ENCODE peak calls at places on chromosome 22, in ten cellular contexts. One of them, this sample, is unnamed.

GRCh38 chr22:21947040-21948014 is 5.3 kb downstream of the PPM1F start:
- DNase-seq in NCI-H524: peak; percentile 30
- DNase-seq in activated CD4-positive, alpha-beta T cell treated with anti-CD3 and anti-CD28 coated beads, Interleukin-2, amount 50 U/mL, for 48 hours: no peak
- DNase-seq in NCI-H774: no peak
- DNase-seq in GM12865: no peak
- DNase-seq in left kidney: peak; percentile 49
- DNase-seq in iris pigment epithelial cell: peak; percentile 66
- DNase-seq in prostate gland: no peak
- DNase-seq in SW480: no peak
- DNase-seq in NCI-H1694 treated with DMSO at 0.1 percent for 48 hours: peak; percentile 6
- DNase-seq in this sample: no peak

GRCh38 chr22:38074181-38075104 is 9.5 kb downstream of the SLC16A8 start:
- DNase-seq in NCI-H524: no peak
- DNase-seq in activated CD4-positive, alpha-beta T cell treated with anti-CD3 and anti-CD28 coated beads, Interleukin-2, amount 50 U/mL, for 48 hours: no peak
- DNase-seq in NCI-H774: no peak
- DNase-seq in GM12865: no peak
- DNase-seq in left kidney: peak; percentile 75
- DNase-seq in iris pigment epithelial cell: peak; percentile 28
- DNase-seq in prostate gland: no peak
- DNase-seq in SW480: no peak
- DNase-seq in NCI-H1694 treated with DMSO at 0.1 percent for 48 hours: no peak
- DNase-seq in this sample: no peak

GRCh38 chr22:38840129-38840528 is 3.7 kb downstream of the NPTXR start:
- DNase-seq in NCI-H524: no peak
- DNase-seq in activated CD4-positive, alpha-beta T cell treated with anti-CD3 and anti-CD28 coated beads, Interleukin-2, amount 50 U/mL, for 48 hours: no peak
- DNase-seq in NCI-H774: no peak
- DNase-seq in GM12865: no peak
- DNase-seq in left kidney: no peak
- DNase-seq in iris pigment epithelial cell: no peak
- DNase-seq in prostate gland: no peak
- DNase-seq in SW480: no peak
- DNase-seq in NCI-H1694 treated with DMSO at 0.1 percent for 48 hours: no peak
- DNase-seq in this sample: no peak

GRCh38 chr22:43213066-43213465 is 26.1 kb upstream of the TTLL12 start:
- DNase-seq in NCI-H524: no peak
- DNase-seq in activated CD4-positive, alpha-beta T cell treated with anti-CD3 and anti-CD28 coated beads, Interleukin-2, amount 50 U/mL, for 48 hours: no peak
- DNase-seq in NCI-H774: no peak
- DNase-seq in GM12865: no peak
- DNase-seq in left kidney: peak; percentile 73
- DNase-seq in iris pigment epithelial cell: no peak
- DNase-seq in prostate gland: no peak
- DNase-seq in SW480: no peak
- DNase-seq in NCI-H1694 treated with DMSO at 0.1 percent for 48 hours: no peak
- DNase-seq in this sample: no peak

GRCh38 chr22:46287873-46288751 is 8.6 kb upstream of the GTSE1 start:
- DNase-seq in NCI-H524: no peak
- DNase-seq in activated CD4-positive, alpha-beta T cell treated with anti-CD3 and anti-CD28 coated beads, Interleukin-2, amount 50 U/mL, for 48 hours: peak; percentile 31
- DNase-seq in NCI-H774: no peak
- DNase-seq in GM12865: peak; percentile 89
- DNase-seq in left kidney: no peak
- DNase-seq in iris pigment epithelial cell: no peak
- DNase-seq in prostate gland: no peak
- DNase-seq in SW480: no peak
- DNase-seq in NCI-H1694 treated with DMSO at 0.1 percent for 48 hours: no peak
- DNase-seq in this sample: no peak

GRCh38 chr22:47434336-47435203 is 672.1 kb downstream of the TBC1D22A start:
- DNase-seq in NCI-H524: peak; percentile 25
- DNase-seq in activated CD4-positive, alpha-beta T cell treated with anti-CD3 and anti-CD28 coated beads, Interleukin-2, amount 50 U/mL, for 48 hours: no peak
- DNase-seq in NCI-H774: no peak
- DNase-seq in GM12865: no peak
- DNase-seq in left kidney: no peak
- DNase-seq in iris pigment epithelial cell: no peak
- DNase-seq in prostate gland: no peak
- DNase-seq in SW480: no peak
- DNase-seq in NCI-H1694 treated with DMSO at 0.1 percent for 48 hours: no peak
- DNase-seq in this sample: peak; percentile 35

GRCh38 chr22:22201185-22201924 is 43.2 kb upstream of the VPREB1 start:
- DNase-seq in NCI-H524: peak; percentile 81
- DNase-seq in activated CD4-positive, alpha-beta T cell treated with anti-CD3 and anti-CD28 coated beads, Interleukin-2, amount 50 U/mL, for 48 hours: peak; percentile 78
- DNase-seq in NCI-H774: no peak
- DNase-seq in GM12865: peak; percentile 75
- DNase-seq in left kidney: peak; percentile 72
- DNase-seq in iris pigment epithelial cell: peak; percentile 48
- DNase-seq in prostate gland: no peak
- DNase-seq in SW480: peak; percentile 36
- DNase-seq in NCI-H1694 treated with DMSO at 0.1 percent for 48 hours: peak; percentile 39
- DNase-seq in this sample: peak; percentile 86

GRCh38 chr22:48920776-48921241 is 906.9 kb downstream of the BRD1 start:
- DNase-seq in NCI-H524: no peak
- DNase-seq in activated CD4-positive, alpha-beta T cell treated with anti-CD3 and anti-CD28 coated beads, Interleukin-2, amount 50 U/mL, for 48 hours: no peak
- DNase-seq in NCI-H774: no peak
- DNase-seq in GM12865: no peak
- DNase-seq in left kidney: no peak
- DNase-seq in iris pigment epithelial cell: no peak
- DNase-seq in prostate gland: no peak
- DNase-seq in SW480: no peak
- DNase-seq in NCI-H1694 treated with DMSO at 0.1 percent for 48 hours: no peak
- DNase-seq in this sample: no peak

GRCh38 chr22:36816635-36817428 is at the start of gene PVALB:
- DNase-seq in NCI-H524: peak; percentile 62
- DNase-seq in activated CD4-positive, alpha-beta T cell treated with anti-CD3 and anti-CD28 coated beads, Interleukin-2, amount 50 U/mL, for 48 hours: no peak
- DNase-seq in NCI-H774: peak; percentile 5
- DNase-seq in GM12865: no peak
- DNase-seq in left kidney: peak; percentile 80
- DNase-seq in iris pigment epithelial cell: peak; percentile 52
- DNase-seq in prostate gland: no peak
- DNase-seq in SW480: no peak
- DNase-seq in NCI-H1694 treated with DMSO at 0.1 percent for 48 hours: no peak
- DNase-seq in this sample: peak; percentile 1

GRCh38 chr22:43493297-43493696 is 81.5 kb downstream of the MPPED1 start:
- DNase-seq in NCI-H524: no peak
- DNase-seq in activated CD4-positive, alpha-beta T cell treated with anti-CD3 and anti-CD28 coated beads, Interleukin-2, amount 50 U/mL, for 48 hours: no peak
- DNase-seq in NCI-H774: no peak
- DNase-seq in GM12865: no peak
- DNase-seq in left kidney: no peak
- DNase-seq in iris pigment epithelial cell: no peak
- DNase-seq in prostate gland: no peak
- DNase-seq in SW480: no peak
- DNase-seq in NCI-H1694 treated with DMSO at 0.1 percent for 48 hours: no peak
- DNase-seq in this sample: no peak

GRCh38 chr22:46563381-46564083 is 26.1 kb upstream of the CELSR1 start:
- DNase-seq in NCI-H524: peak; percentile 97
- DNase-seq in activated CD4-positive, alpha-beta T cell treated with anti-CD3 and anti-CD28 coated beads, Interleukin-2, amount 50 U/mL, for 48 hours: peak; percentile 90
- DNase-seq in NCI-H774: peak; percentile 10
- DNase-seq in GM12865: peak; percentile 81
- DNase-seq in left kidney: peak; percentile 86
- DNase-seq in iris pigment epithelial cell: peak; percentile 43
- DNase-seq in prostate gland: peak; percentile 61
- DNase-seq in SW480: peak; percentile 74
- DNase-seq in NCI-H1694 treated with DMSO at 0.1 percent for 48 hours: peak; percentile 93
- DNase-seq in this sample: peak; percentile 85

GRCh38 chr22:38982008-38982927 is at the start of gene APOBEC3B:
- DNase-seq in NCI-H524: no peak
- DNase-seq in activated CD4-positive, alpha-beta T cell treated with anti-CD3 and anti-CD28 coated beads, Interleukin-2, amount 50 U/mL, for 48 hours: peak; percentile 69
- DNase-seq in NCI-H774: no peak
- DNase-seq in GM12865: peak; percentile 96
- DNase-seq in left kidney: peak; percentile 88
- DNase-seq in iris pigment epithelial cell: peak; percentile 96
- DNase-seq in prostate gland: peak; percentile 88
- DNase-seq in SW480: peak; percentile 96
- DNase-seq in NCI-H1694 treated with DMSO at 0.1 percent for 48 hours: no peak
- DNase-seq in this sample: peak; percentile 97

GRCh38 chr22:22536916-22537315 is 16.8 kb upstream of the ZNF280A start:
- DNase-seq in NCI-H524: no peak
- DNase-seq in activated CD4-positive, alpha-beta T cell treated with anti-CD3 and anti-CD28 coated beads, Interleukin-2, amount 50 U/mL, for 48 hours: no peak
- DNase-seq in NCI-H774: no peak
- DNase-seq in GM12865: no peak
- DNase-seq in left kidney: no peak
- DNase-seq in iris pigment epithelial cell: no peak
- DNase-seq in prostate gland: no peak
- DNase-seq in SW480: no peak
- DNase-seq in NCI-H1694 treated with DMSO at 0.1 percent for 48 hours: no peak
- DNase-seq in this sample: no peak

GRCh38 chr22:17692841-17693240 is 54.3 kb downstream of the BCL2L13 start:
- DNase-seq in NCI-H524: no peak
- DNase-seq in activated CD4-positive, alpha-beta T cell treated with anti-CD3 and anti-CD28 coated beads, Interleukin-2, amount 50 U/mL, for 48 hours: no peak
- DNase-seq in NCI-H774: no peak
- DNase-seq in GM12865: no peak
- DNase-seq in left kidney: no peak
- DNase-seq in iris pigment epithelial cell: no peak
- DNase-seq in prostate gland: no peak
- DNase-seq in SW480: no peak
- DNase-seq in NCI-H1694 treated with DMSO at 0.1 percent for 48 hours: no peak
- DNase-seq in this sample: no peak

GRCh38 chr22:47276219-47276843 is 513.9 kb downstream of the TBC1D22A start:
- DNase-seq in NCI-H524: no peak
- DNase-seq in activated CD4-positive, alpha-beta T cell treated with anti-CD3 and anti-CD28 coated beads, Interleukin-2, amount 50 U/mL, for 48 hours: no peak
- DNase-seq in NCI-H774: no peak
- DNase-seq in GM12865: no peak
- DNase-seq in left kidney: no peak
- DNase-seq in iris pigment epithelial cell: no peak
- DNase-seq in prostate gland: no peak
- DNase-seq in SW480: no peak
- DNase-seq in NCI-H1694 treated with DMSO at 0.1 percent for 48 hours: no peak
- DNase-seq in this sample: peak; percentile 18

GRCh38 chr22:43031617-43032016 is 16.7 kb upstream of the PACSIN2 start:
- DNase-seq in NCI-H524: no peak
- DNase-seq in activated CD4-positive, alpha-beta T cell treated with anti-CD3 and anti-CD28 coated beads, Interleukin-2, amount 50 U/mL, for 48 hours: no peak
- DNase-seq in NCI-H774: no peak
- DNase-seq in GM12865: no peak
- DNase-seq in left kidney: no peak
- DNase-seq in iris pigment epithelial cell: no peak
- DNase-seq in prostate gland: no peak
- DNase-seq in SW480: no peak
- DNase-seq in NCI-H1694 treated with DMSO at 0.1 percent for 48 hours: no peak
- DNase-seq in this sample: no peak

GRCh38 chr22:22465782-22466181 is 42.8 kb downstream of the ZNF280B start:
- DNase-seq in NCI-H524: no peak
- DNase-seq in activated CD4-positive, alpha-beta T cell treated with anti-CD3 and anti-CD28 coated beads, Interleukin-2, amount 50 U/mL, for 48 hours: no peak
- DNase-seq in NCI-H774: no peak
- DNase-seq in GM12865: no peak
- DNase-seq in left kidney: no peak
- DNase-seq in iris pigment epithelial cell: peak; percentile 28
- DNase-seq in prostate gland: no peak
- DNase-seq in SW480: no peak
- DNase-seq in NCI-H1694 treated with DMSO at 0.1 percent for 48 hours: no peak
- DNase-seq in this sample: no peak

GRCh38 chr22:35629406-35630234 is 12.5 kb upstream of the MB start:
- DNase-seq in NCI-H524: no peak
- DNase-seq in activated CD4-positive, alpha-beta T cell treated with anti-CD3 and anti-CD28 coated beads, Interleukin-2, amount 50 U/mL, for 48 hours: peak; percentile 74
- DNase-seq in NCI-H774: no peak
- DNase-seq in GM12865: peak; percentile 89
- DNase-seq in left kidney: peak; percentile 39
- DNase-seq in iris pigment epithelial cell: peak; percentile 98
- DNase-seq in prostate gland: no peak
- DNase-seq in SW480: peak; percentile 88
- DNase-seq in NCI-H1694 treated with DMSO at 0.1 percent for 48 hours: no peak
- DNase-seq in this sample: no peak

GRCh38 chr22:30386608-30386959 is 627 bp downstream of the RNF215 start:
- DNase-seq in NCI-H524: no peak
- DNase-seq in activated CD4-positive, alpha-beta T cell treated with anti-CD3 and anti-CD28 coated beads, Interleukin-2, amount 50 U/mL, for 48 hours: no peak
- DNase-seq in NCI-H774: no peak
- DNase-seq in GM12865: no peak
- DNase-seq in left kidney: no peak
- DNase-seq in iris pigment epithelial cell: no peak
- DNase-seq in prostate gland: no peak
- DNase-seq in SW480: no peak
- DNase-seq in NCI-H1694 treated with DMSO at 0.1 percent for 48 hours: no peak
- DNase-seq in this sample: no peak

GRCh38 chr22:47171441-47172221 is 409.2 kb downstream of the TBC1D22A start:
- DNase-seq in NCI-H524: no peak
- DNase-seq in activated CD4-positive, alpha-beta T cell treated with anti-CD3 and anti-CD28 coated beads, Interleukin-2, amount 50 U/mL, for 48 hours: no peak
- DNase-seq in NCI-H774: no peak
- DNase-seq in GM12865: no peak
- DNase-seq in left kidney: no peak
- DNase-seq in iris pigment epithelial cell: no peak
- DNase-seq in prostate gland: no peak
- DNase-seq in SW480: no peak
- DNase-seq in NCI-H1694 treated with DMSO at 0.1 percent for 48 hours: no peak
- DNase-seq in this sample: no peak

GRCh38 chr22:23621082-23621780 is 10.9 kb downstream of the DRICH1 start:
- DNase-seq in NCI-H524: no peak
- DNase-seq in activated CD4-positive, alpha-beta T cell treated with anti-CD3 and anti-CD28 coated beads, Interleukin-2, amount 50 U/mL, for 48 hours: no peak
- DNase-seq in NCI-H774: no peak
- DNase-seq in GM12865: peak; percentile 72
- DNase-seq in left kidney: no peak
- DNase-seq in iris pigment epithelial cell: no peak
- DNase-seq in prostate gland: no peak
- DNase-seq in SW480: no peak
- DNase-seq in NCI-H1694 treated with DMSO at 0.1 percent for 48 hours: no peak
- DNase-seq in this sample: no peak

GRCh38 chr22:46133588-46133855 is 16.8 kb upstream of the PPARA start:
- DNase-seq in NCI-H524: no peak
- DNase-seq in activated CD4-positive, alpha-beta T cell treated with anti-CD3 and anti-CD28 coated beads, Interleukin-2, amount 50 U/mL, for 48 hours: no peak
- DNase-seq in NCI-H774: no peak
- DNase-seq in GM12865: no peak
- DNase-seq in left kidney: no peak
- DNase-seq in iris pigment epithelial cell: no peak
- DNase-seq in prostate gland: no peak
- DNase-seq in SW480: no peak
- DNase-seq in NCI-H1694 treated with DMSO at 0.1 percent for 48 hours: no peak
- DNase-seq in this sample: no peak

GRCh38 chr22:45336971-45337431 is 27.3 kb downstream of the FAM118A start:
- DNase-seq in NCI-H524: no peak
- DNase-seq in activated CD4-positive, alpha-beta T cell treated with anti-CD3 and anti-CD28 coated beads, Interleukin-2, amount 50 U/mL, for 48 hours: no peak
- DNase-seq in NCI-H774: peak; percentile 61
- DNase-seq in GM12865: no peak
- DNase-seq in left kidney: peak; percentile 46
- DNase-seq in iris pigment epithelial cell: peak; percentile 39
- DNase-seq in prostate gland: peak; percentile 90
- DNase-seq in SW480: no peak
- DNase-seq in NCI-H1694 treated with DMSO at 0.1 percent for 48 hours: peak; percentile 74
- DNase-seq in this sample: no peak

GRCh38 chr22:37162221-37163095 is 12.7 kb upstream of the IL2RB start:
- DNase-seq in NCI-H524: no peak
- DNase-seq in activated CD4-positive, alpha-beta T cell treated with anti-CD3 and anti-CD28 coated beads, Interleukin-2, amount 50 U/mL, for 48 hours: peak; percentile 85
- DNase-seq in NCI-H774: no peak
- DNase-seq in GM12865: peak; percentile 96
- DNase-seq in left kidney: no peak
- DNase-seq in iris pigment epithelial cell: no peak
- DNase-seq in prostate gland: no peak
- DNase-seq in SW480: no peak
- DNase-seq in NCI-H1694 treated with DMSO at 0.1 percent for 48 hours: no peak
- DNase-seq in this sample: no peak

GRCh38 chr22:33565580-33565995 is 354.7 kb downstream of the LARGE1 start:
- DNase-seq in NCI-H524: no peak
- DNase-seq in activated CD4-positive, alpha-beta T cell treated with anti-CD3 and anti-CD28 coated beads, Interleukin-2, amount 50 U/mL, for 48 hours: peak; percentile 6
- DNase-seq in NCI-H774: no peak
- DNase-seq in GM12865: peak; percentile 82
- DNase-seq in left kidney: no peak
- DNase-seq in iris pigment epithelial cell: no peak
- DNase-seq in prostate gland: no peak
- DNase-seq in SW480: no peak
- DNase-seq in NCI-H1694 treated with DMSO at 0.1 percent for 48 hours: no peak
- DNase-seq in this sample: peak; percentile 92

GRCh38 chr22:37016134-37016910 is 2.9 kb downstream of the TST start:
- DNase-seq in NCI-H524: no peak
- DNase-seq in activated CD4-positive, alpha-beta T cell treated with anti-CD3 and anti-CD28 coated beads, Interleukin-2, amount 50 U/mL, for 48 hours: no peak
- DNase-seq in NCI-H774: no peak
- DNase-seq in GM12865: no peak
- DNase-seq in left kidney: no peak
- DNase-seq in iris pigment epithelial cell: no peak
- DNase-seq in prostate gland: no peak
- DNase-seq in SW480: no peak
- DNase-seq in NCI-H1694 treated with DMSO at 0.1 percent for 48 hours: no peak
- DNase-seq in this sample: no peak

GRCh38 chr22:30212363-30212995 is 34.1 kb downstream of the LIF start:
- DNase-seq in NCI-H524: no peak
- DNase-seq in activated CD4-positive, alpha-beta T cell treated with anti-CD3 and anti-CD28 coated beads, Interleukin-2, amount 50 U/mL, for 48 hours: peak; percentile 36
- DNase-seq in NCI-H774: peak; percentile 3
- DNase-seq in GM12865: no peak
- DNase-seq in left kidney: no peak
- DNase-seq in iris pigment epithelial cell: peak; percentile 98
- DNase-seq in prostate gland: peak; percentile 52
- DNase-seq in SW480: peak; percentile 92
- DNase-seq in NCI-H1694 treated with DMSO at 0.1 percent for 48 hours: no peak
- DNase-seq in this sample: peak; percentile 59

GRCh38 chr22:25102722-25103121 is 96.9 kb upstream of the CRYBB3 start:
- DNase-seq in NCI-H524: no peak
- DNase-seq in activated CD4-positive, alpha-beta T cell treated with anti-CD3 and anti-CD28 coated beads, Interleukin-2, amount 50 U/mL, for 48 hours: no peak
- DNase-seq in NCI-H774: no peak
- DNase-seq in GM12865: no peak
- DNase-seq in left kidney: no peak
- DNase-seq in iris pigment epithelial cell: no peak
- DNase-seq in prostate gland: no peak
- DNase-seq in SW480: no peak
- DNase-seq in NCI-H1694 treated with DMSO at 0.1 percent for 48 hours: no peak
- DNase-seq in this sample: no peak

This sample was measured in DMS53.